ENCODE peak calls at places on chromosomes 5 and 9, in six cellular contexts. T, F, C, N, L and J are unnamed samples.

GRCh38 chr9:20437466-20437865 is 184.8 kb downstream of the MLLT3 start:
- DNase-seq in N (no peak), C (no peak), T (no peak), L (no peak), F (no peak), J (no peak)

GRCh38 chr5:16090270-16090669 is 89.3 kb downstream of the MARCHF11 start:
- DNase-seq in N (no peak), L (no peak), T (no peak), F (no peak), C (no peak), J (no peak)

GRCh38 chr9:123776856-123777560 is 152.9 kb downstream of the DENND1A start:
- DNase-seq in L (no peak), C (no peak), N (no peak), T (no peak), F (no peak), J (no peak)

GRCh38 chr9:93945400-93946337 is 9.5 kb downstream of the BARX1 start:
- DNase-seq in F (no peak), L (no peak), N (no peak), C (no peak), T (no peak), J (no peak)

GRCh38 chr9:9216934-9217333 is 1395.9 kb downstream of the PTPRD start:
- DNase-seq in T (no peak), N (no peak), C (no peak), F (no peak), L (no peak), J (no peak)

GRCh38 chr5:44257221-44257620 is 132.0 kb downstream of the FGF10 start:
- DNase-seq in L (no peak), F (no peak), C (no peak), T (no peak), N (no peak), J (no peak)

GRCh38 chr5:88486466-88486865 is 217.8 kb upstream of the TMEM161B start:
- DNase-seq in F (no peak), C (no peak), T (no peak), N (no peak), L (no peak), J (no peak)

GRCh38 chr5:139574641-139575312 is 13.6 kb downstream of the UBE2D2 start:
- DNase-seq in C (no peak), L (no peak), N (peak), T (no peak), F (peak), J (no peak)

GRCh38 chr5:54595724-54596123 is 78.2 kb downstream of the SNX18 start:
- DNase-seq in L (no peak), F (no peak), T (no peak), C (no peak), N (no peak), J (no peak)

GRCh38 chr5:85132269-85132668 is 747.6 kb upstream of the EDIL3 start:
- DNase-seq in N (no peak), T (no peak), F (no peak), C (no peak), L (no peak), J (no peak)

GRCh38 chr9:16191237-16191636 is 638.4 kb downstream of the CCDC171 start:
- DNase-seq in N (no peak), L (no peak), C (no peak), F (no peak), T (no peak), J (no peak)

GRCh38 chr9:124812401-124813016 is 35.6 kb downstream of the OLFML2A start:
- DNase-seq in F (no peak), T (no peak), N (peak), C (no peak), L (peak), J (peak)

GRCh38 chr9:15834541-15834940 is 281.7 kb downstream of the CCDC171 start:
- DNase-seq in T (no peak), L (no peak), N (no peak), F (no peak), C (no peak), J (no peak)

GRCh38 chr5:40775085-40775845 is 19.5 kb upstream of the TTC33 start:
- DNase-seq in C (no peak), L (no peak), F (no peak), T (no peak), N (no peak), J (no peak)

GRCh38 chr5:133702773-133703770 is 90.7 kb upstream of the FSTL4 start:
- DNase-seq in L (no peak), F (no peak), T (no peak), N (no peak), C (no peak), J (peak)

GRCh38 chr5:151523335-151523734 is 67.8 kb downstream of the FAT2 start:
- DNase-seq in C (peak), F (peak), L (peak), N (peak), T (no peak), J (peak)

GRCh38 chr9:88816591-88816990 is 174.7 kb upstream of the S1PR3 start:
- DNase-seq in T (no peak), F (no peak), L (no peak), C (no peak), N (no peak), J (no peak)